ENCODE peak calls at places on chromosomes 16 and 17, in ten cellular contexts. C is A549, T is AG04450, I is breast epithelium, S is mammary epithelial cell, Z is WERI-Rb-1, R is stomach, A is thoracic aorta, J is ovary, F is tibial nerve. Y is an unnamed sample.

GRCh38 chr16:89200850-89201466 is 621 bp upstream of the SLC22A31 start:
- DNase-seq in I (no peak), T (no peak), Z (no peak), S (no peak), R (no peak), J (peak; percentile 41), F (no peak), A (no peak), C (no peak), Y (no peak)

GRCh38 chr17:75031972-75032895 is 14.5 kb downstream of the ATP5PD start:
- DNase-seq in C (peak; percentile 98), I (peak; percentile 77), F (peak; percentile 82), T (no peak), A (peak; percentile 71), S (peak; percentile 72), Z (peak; percentile 84), J (peak; percentile 80), R (peak; percentile 51), Y (peak; percentile 91)

GRCh38 chr17:59056857-59057256 is 49.8 kb downstream of the TRIM37 start:
- DNase-seq in Z (no peak), F (no peak), S (no peak), I (no peak), R (no peak), C (no peak), J (no peak), A (no peak), T (no peak), Y (no peak)

GRCh38 chr17:81002409-81003361 is 11.0 kb downstream of the CHMP6 start:
- DNase-seq in C (no peak), I (no peak), J (peak; percentile 74), Z (no peak), S (peak; percentile 65), A (no peak), F (peak; percentile 59), T (no peak), R (peak; percentile 72), Y (no peak)

GRCh38 chr17:2954898-2955445 is 108.4 kb downstream of the OR1D5 start:
- DNase-seq in R (peak; percentile 32), J (no peak), I (no peak), T (peak; percentile 89), Z (no peak), C (peak; percentile 90), A (no peak), F (no peak), S (peak; percentile 98), Y (no peak)

GRCh38 chr17:69959291-69959690 is 115.7 kb upstream of the KCNJ16 start:
- DNase-seq in F (no peak), A (no peak), Z (no peak), C (no peak), R (no peak), T (no peak), J (no peak), S (no peak), I (no peak), Y (no peak)

GRCh38 chr17:50687200-50688066 is 20.3 kb downstream of the ANKRD40 start:
- DNase-seq in C (no peak), F (no peak), S (no peak), R (no peak), J (peak; percentile 78), Z (no peak), I (no peak), A (no peak), T (no peak), Y (no peak)

GRCh38 chr17:79777166-79777843 is 643 bp upstream of the CBX2 start:
- DNase-seq in Z (peak; percentile 88), C (peak; percentile 87), F (no peak), T (no peak), J (peak; percentile 83), R (peak; percentile 29), S (peak; percentile 30), I (no peak), A (no peak), Y (no peak)

GRCh38 chr17:67528751-67529436 is 151.8 kb downstream of the PITPNC1 start:
- DNase-seq in T (peak; percentile 59), A (peak; percentile 47), Z (peak; percentile 92), S (no peak), C (peak; percentile 81), F (peak; percentile 62), J (peak; percentile 80), R (peak; percentile 80), I (no peak), Y (peak; percentile 83)

GRCh38 chr17:77905266-77905665 is 53.2 kb upstream of the TNRC6C start:
- DNase-seq in Z (no peak), T (no peak), I (no peak), R (no peak), C (no peak), F (no peak), J (no peak), S (no peak), A (no peak), Y (no peak)

GRCh38 chr16:47310792-47311211 is 150.1 kb downstream of the ITFG1 start:
- DNase-seq in F (no peak), S (no peak), A (no peak), R (no peak), I (no peak), T (no peak), Z (no peak), J (no peak), C (no peak), Y (no peak)

GRCh38 chr16:47309581-47310312 is 151.1 kb downstream of the ITFG1 start:
- DNase-seq in T (peak; percentile 21), S (no peak), A (no peak), J (no peak), R (no peak), I (no peak), C (no peak), Z (no peak), F (no peak), Y (no peak)

GRCh38 chr16:47316686-47317085 is 144.2 kb downstream of the ITFG1 start:
- DNase-seq in S (no peak), Z (no peak), R (no peak), C (no peak), I (no peak), T (no peak), J (no peak), A (no peak), F (no peak), Y (no peak)

GRCh38 chr16:47308601-47309000 is 152.3 kb downstream of the ITFG1 start:
- DNase-seq in C (no peak), A (no peak), T (no peak), R (no peak), I (no peak), J (no peak), Z (no peak), F (no peak), S (no peak), Y (no peak)

DNA sequence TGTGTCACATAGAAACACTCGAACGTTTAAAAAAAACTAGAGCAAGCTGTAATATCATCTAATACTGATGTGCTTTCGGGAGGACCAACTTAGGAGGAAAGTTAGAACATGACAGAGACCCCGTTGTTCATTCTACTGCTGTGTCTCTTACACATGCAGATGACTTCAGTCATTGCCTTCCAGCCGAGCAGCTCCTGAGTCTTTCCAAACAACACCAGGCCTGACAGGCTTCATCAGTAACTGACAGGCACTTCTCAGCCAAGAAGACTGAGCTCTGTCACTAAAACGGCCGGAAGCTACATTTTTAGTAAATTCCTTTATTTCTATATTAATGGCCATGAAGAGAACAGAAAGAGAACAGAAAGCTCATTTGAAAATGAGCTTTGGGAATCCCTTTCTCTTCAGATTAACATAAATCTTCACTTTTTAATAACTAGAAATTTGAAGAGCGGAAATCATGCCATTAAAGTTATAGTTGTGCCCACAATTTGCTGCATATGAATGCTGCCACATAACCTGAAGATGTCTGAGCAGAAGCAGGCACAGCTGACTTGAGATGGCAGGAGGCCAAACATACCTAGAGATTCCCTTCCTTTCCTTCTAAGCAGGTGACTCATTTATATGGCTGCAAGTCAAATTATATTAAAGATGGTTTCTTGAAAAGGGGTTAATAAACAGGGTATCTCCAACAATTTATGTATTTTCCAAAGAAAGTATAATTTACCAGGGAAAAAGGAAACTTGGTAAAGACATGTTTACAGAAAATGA is 148.9 kb downstream of the ITFG1 start:
- DNase-seq in A (no peak), C (no peak), I (no peak), T (no peak), J (no peak), R (no peak), F (no peak), S (peak; percentile 66), Z (no peak), Y (no peak)
- H3K4me3 ChIP-seq in A (no peak overlapping the region), C (no peak overlapping the region), I (no peak overlapping the region), T (no peak overlapping the region), J (no peak overlapping the region), R (no peak overlapping the region), F (no peak overlapping the region), S (no peak overlapping the region), Z (no peak overlapping the region), Y (no peak overlapping the region)

DNA sequence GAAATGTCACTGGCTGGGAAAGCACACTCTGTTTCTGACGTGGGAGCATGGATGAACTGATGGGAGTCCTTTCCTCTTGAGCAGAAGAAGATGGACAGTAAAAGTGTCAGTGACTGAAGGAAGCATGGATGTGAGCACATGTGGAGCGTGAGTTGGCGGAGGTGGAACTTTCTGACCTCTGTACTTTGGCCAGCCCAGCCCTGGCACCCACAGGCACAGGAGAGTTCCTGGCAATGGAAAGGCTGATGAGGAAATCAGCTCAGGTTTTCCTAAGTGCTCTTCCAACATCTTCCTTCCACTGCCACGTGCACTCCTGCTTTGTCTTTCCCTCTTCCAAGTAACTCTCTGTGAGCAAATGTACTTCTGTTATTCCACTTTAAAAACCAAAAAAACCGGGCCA is 276.8 kb downstream of the NTN1 start:
- DNase-seq in A (no peak), I (no peak), J (no peak), F (no peak), S (no peak), Z (no peak), T (no peak), C (no peak), R (no peak), Y (no peak)
- TF ChIP-seq CTCF in A (no peak), I (no peak), J (no peak), F (no peak), S (no peak), Z (no peak), T (no peak), C (no peak), R (no peak), Y (no peak)

GRCh38 chr16:69111831-69112230 is 6.4 kb downstream of the HAS3 start:
- DNase-seq in T (no peak), R (no peak), J (no peak), C (no peak), Z (no peak), I (no peak), S (no peak), F (no peak), A (no peak), Y (no peak)
- H3K27ac ChIP-seq in T (no peak overlapping the region), R (no peak overlapping the region), J (no peak overlapping the region), C (no peak overlapping the region), Z (no peak overlapping the region), I (peak overlapping the region; percentile 41), S (no peak overlapping the region), F (no peak overlapping the region), A (no peak overlapping the region), Y (no peak overlapping the region)

GRCh38 chr16:66752379-66752778 is 970 bp upstream of the DYNC1LI2 start:
- DNase-seq in C (no peak), I (no peak), A (no peak), Z (no peak), S (no peak), R (no peak), F (no peak), J (no peak), T (no peak), Y (no peak)
- H3K4me3 ChIP-seq in C (no peak overlapping the region), I (no peak overlapping the region), A (peak overlapping the region; percentile 81), Z (no peak overlapping the region), S (no peak overlapping the region), R (peak overlapping the region; percentile 99), F (no peak overlapping the region), J (no peak overlapping the region), T (no peak overlapping the region), Y (peak overlapping the region; percentile 100)

Y was measured in dorsolateral prefrontal cortex.